ENCODE peak calls at places on chromosomes 7 and 10, in five cellular contexts. V is astrocyte, W is IMR-90, G is GM23338, K is psoas muscle. J is an unnamed sample. For H3K4me1, the result is how much of the 10 kb centered on the place peaks cover.

GRCh38 chr7:77331938-77332695 is 84.0 kb downstream of the GSAP start:
- DNase-seq in G (peak), W (peak), V (peak), K (peak), J (peak)

GRCh38 chr7:120857558-120858298 is at the start of gene TSPAN12:
- DNase-seq in K (peak), W (peak), V (peak), G (peak), J (peak)

GRCh38 chr10:114320249-114321116 is 81.4 kb downstream of the VWA2 start:
- DNase-seq in K (no peak), V (peak), W (no peak), G (peak), J (peak)

GRCh38 chr10:60952846-60953220 is 8.8 kb upstream of the RHOBTB1 start:
- DNase-seq in W (no peak), V (no peak), K (no peak), G (no peak), J (no peak)

GRCh38 chr7:519429-519973 is at the start of gene PDGFA:
- DNase-seq in W (peak), K (peak), G (no peak), V (peak), J (no peak)

GRCh38 chr7:106346678-106347217 is 62.0 kb upstream of the NAMPT start:
- DNase-seq in V (peak), W (peak), G (no peak), K (no peak), J (no peak)

GRCh38 chr10:87593702-87594101 is 66.0 kb upstream of the PAPSS2 start:
- DNase-seq in V (no peak), G (no peak), K (no peak), W (peak), J (no peak)

GRCh38 chr7:95723583-95724180 is 48.7 kb upstream of the DYNC1I1 start:
- DNase-seq in K (no peak), G (peak), W (peak), V (peak), J (no peak)

GRCh38 chr7:5689716-5690115 is 91.7 kb downstream of the RNF216 start:
- DNase-seq in W (no peak), K (no peak), V (no peak), G (no peak), J (no peak)
- H3K4me1 ChIP-seq in W (under half), K (under half), V (half or more), G (under half), J (half or more)

GRCh38 chr7:33906697-33907096 is 1.4 kb downstream of the BMPER start:
- DNase-seq in K (no peak), G (no peak), V (no peak), W (no peak), J (no peak)

GRCh38 chr7:33907625-33908024 is 2.3 kb downstream of the BMPER start:
- DNase-seq in K (no peak), W (no peak), V (no peak), G (no peak), J (no peak)

GRCh38 chr7:33903770-33904679 is 1.3 kb upstream of the BMPER start:
- DNase-seq in G (peak), V (no peak), W (peak), K (peak), J (peak)

GRCh38 chr7:33905389-33906032 is at the start of gene BMPER:
- DNase-seq in V (no peak), K (peak), G (peak), W (peak), J (peak)

GRCh38 chr7:33904680-33905388 is 505 bp upstream of the BMPER start:
- DNase-seq in V (no peak), W (peak), K (peak), G (peak), J (no peak)
- TF ChIP-seq CTCF in V (no peak), W (peak), K (no peak), G (no peak), J (no peak)

GRCh38 chr7:150336746-150337145 is 4.7 kb downstream of the RARRES2 start:
- DNase-seq in W (no peak), V (no peak), K (no peak), G (no peak), J (no peak)
- H3K27ac ChIP-seq in W (no peak), V (no peak), K (no peak), G (peak), J (no peak)

GRCh38 chr10:91610444-91610843 is 22.4 kb downstream of the PPP1R3C start:
- DNase-seq in G (no peak), W (peak), K (no peak), V (no peak), J (no peak)
- H3K4me1 ChIP-seq in G (under half), W (under half), K (half or more), V (under half), J (under half)

DNA sequence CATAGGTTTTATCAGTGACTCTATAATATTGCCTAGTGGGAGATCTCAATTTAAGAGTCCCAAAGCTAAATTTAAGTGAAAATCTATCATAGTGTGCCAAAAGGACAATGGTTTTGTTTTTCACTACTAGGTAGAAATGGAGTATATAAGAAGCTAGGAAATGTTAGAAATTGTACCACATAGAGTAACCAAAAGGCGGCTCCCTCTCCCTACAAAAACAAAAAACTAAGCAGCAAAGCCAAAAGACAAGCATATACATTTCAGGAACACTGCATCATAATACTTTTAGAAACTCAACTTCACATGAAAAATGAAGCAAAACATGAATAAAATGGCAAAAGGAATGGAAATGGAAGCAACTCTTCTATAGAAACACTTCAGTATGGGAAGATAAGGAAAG is 271.6 kb downstream of the CACNA2D1 start:
- DNase-seq in W (no peak), K (no peak), G (no peak), V (no peak), J (no peak)
- TF ChIP-seq CTCF in W (no peak), K (no peak), G (peak), V (no peak), J (no peak)

GRCh38 chr7:133155642-133156041 is 73.8 kb upstream of the CHCHD3 start:
- DNase-seq in K (no peak), V (no peak), G (no peak), W (no peak), J (no peak)
- H3K27ac ChIP-seq in K (no peak), V (no peak), G (no peak), W (no peak), J (no peak)